ENCODE peak calls at places on chromosomes 2 and 18, in nine cellular contexts. H, D, S, L, N, M, W, Y and R are unnamed samples.

GRCh38 chr2:24339856-24340262 is 20.5 kb downstream of the ITSN2 start:
- DNase-seq in N (no peak), D (no peak), W (no peak), M (no peak), H (no peak), Y (no peak), S (no peak), L (no peak), R (no peak)

GRCh38 chr2:134392689-134393476 is 139.0 kb downstream of the MGAT5 start:
- DNase-seq in M (no peak), D (no peak), H (no peak), S (no peak), Y (no peak), N (peak), W (no peak), L (no peak), R (no peak)

GRCh38 chr2:216216951-216217903 is 108.1 kb downstream of the XRCC5 start:
- DNase-seq in H (no peak), L (peak), N (no peak), W (no peak), Y (peak), M (no peak), S (no peak), D (no peak), R (no peak)

GRCh38 chr2:22153974-22154373 is 1030.2 kb downstream of the TDRD15 start:
- DNase-seq in D (no peak), W (no peak), H (no peak), S (no peak), M (no peak), N (no peak), L (no peak), Y (no peak), R (no peak)

GRCh38 chr2:3743951-3744555 is 40.7 kb downstream of the DCDC2C start:
- DNase-seq in D (no peak), Y (no peak), L (no peak), H (no peak), S (no peak), W (no peak), M (no peak), N (no peak), R (no peak)

GRCh38 chr2:177525351-177525750 is 132.8 kb downstream of the AGPS start:
- DNase-seq in W (no peak), H (no peak), S (no peak), N (no peak), M (no peak), D (no peak), L (no peak), Y (no peak), R (no peak)

GRCh38 chr2:128692895-128693519 is 374.3 kb upstream of the HS6ST1 start:
- DNase-seq in H (no peak), W (no peak), M (no peak), D (no peak), S (no peak), Y (no peak), L (no peak), N (no peak), R (no peak)

GRCh38 chr2:181742908-181743722 is 62.8 kb upstream of the NEUROD1 start:
- DNase-seq in Y (no peak), N (peak), M (peak), H (peak), D (peak), S (peak), W (no peak), L (peak), R (no peak)

GRCh38 chr18:12121175-12122095 is 27.8 kb downstream of the ANKRD62 start:
- DNase-seq in L (no peak), W (no peak), S (no peak), H (peak), N (no peak), Y (no peak), D (no peak), M (peak), R (no peak)

GRCh38 chr2:217647925-217648324 is 354.9 kb downstream of the TNS1 start:
- DNase-seq in M (no peak), S (no peak), Y (no peak), D (no peak), L (no peak), N (no peak), W (no peak), H (no peak), R (no peak)

GRCh38 chr2:236179653-236180500 is 11.7 kb upstream of the GBX2 start:
- DNase-seq in H (no peak), Y (no peak), M (no peak), N (no peak), W (no peak), S (no peak), D (peak), L (peak), R (no peak)

GRCh38 chr2:130963849-130964793 is 127.4 kb downstream of the ARHGEF4 start:
- DNase-seq in W (peak), D (no peak), N (no peak), Y (no peak), L (no peak), S (peak), H (peak), M (peak), R (no peak)
- TF ChIP-seq CTCF in W (peak), D (no peak), N (no peak), Y (peak), L (no peak), S (peak), H (peak), M (peak), R (no peak)

GRCh38 chr2:101403745-101404144 is 16.4 kb upstream of the CREG2 start:
- DNase-seq in M (no peak), H (no peak), Y (no peak), S (no peak), L (no peak), D (no peak), W (no peak), N (no peak), R (no peak)

GRCh38 chr2:101400516-101401315 is 13.4 kb upstream of the CREG2 start:
- DNase-seq in S (no peak), N (no peak), M (no peak), D (no peak), H (no peak), Y (no peak), L (no peak), W (no peak), R (no peak)

GRCh38 chr2:101402637-101403036 is 15.3 kb upstream of the CREG2 start:
- DNase-seq in L (no peak), D (no peak), M (no peak), Y (no peak), S (no peak), H (no peak), W (no peak), N (no peak), R (no peak)

GRCh38 chr2:101401316-101401660 is 14.0 kb upstream of the CREG2 start:
- DNase-seq in D (peak), W (no peak), Y (no peak), N (no peak), H (no peak), M (no peak), S (no peak), L (no peak), R (no peak)

DNA sequence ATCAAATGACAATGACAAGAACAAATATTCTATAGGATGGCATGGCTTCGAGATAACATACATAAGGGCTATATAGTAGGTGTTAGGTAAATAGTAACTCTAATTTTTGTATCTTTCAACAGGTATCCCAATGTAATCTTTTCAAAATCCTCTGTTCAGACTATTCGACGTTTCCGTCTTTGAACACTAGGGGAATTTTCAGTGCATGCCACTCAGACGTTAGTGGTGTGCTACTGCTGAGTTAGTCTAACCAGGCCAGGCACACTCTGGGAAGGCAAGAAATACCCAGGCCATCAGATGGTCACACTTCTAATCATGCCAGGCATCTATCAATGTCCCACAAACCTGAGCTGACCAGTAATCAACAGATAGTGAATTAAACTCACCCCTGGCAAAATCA is 14.6 kb upstream of the CREG2 start:
- DNase-seq in Y (no peak), S (no peak), M (no peak), H (no peak), N (no peak), L (no peak), W (no peak), D (no peak), R (no peak)
- TF ChIP-seq CTCF in Y (no peak), S (no peak), M (peak), H (no peak), N (no peak), L (no peak), W (no peak), D (no peak), R (no peak)

DNA sequence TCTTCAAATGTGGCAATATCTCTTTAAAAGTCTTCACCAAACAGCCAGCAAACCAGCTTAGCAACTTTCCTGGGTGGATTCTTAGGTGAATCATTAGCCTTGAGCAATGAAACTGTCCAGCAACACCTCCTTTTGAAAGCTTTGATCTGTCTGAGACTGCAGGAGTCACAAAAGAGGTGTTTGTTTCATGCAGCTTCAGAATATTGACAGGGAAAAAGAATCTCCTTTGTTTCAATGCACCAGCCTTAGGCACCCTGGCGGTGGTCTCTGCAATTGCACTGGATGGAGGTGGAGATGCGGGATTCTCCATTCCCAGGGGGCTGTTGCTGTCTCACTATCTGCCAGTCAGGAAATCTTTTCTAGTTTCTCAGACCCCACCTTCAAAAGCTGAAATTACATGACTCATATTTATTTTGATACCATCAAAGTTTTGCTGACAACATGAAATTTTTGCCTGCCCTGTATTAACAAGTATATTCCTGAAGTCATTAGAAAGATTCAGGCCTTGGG is 76.0 kb upstream of the DSG1 start:
- DNase-seq in M (peak), Y (no peak), H (peak), S (no peak), N (no peak), W (no peak), L (peak), D (no peak), R (no peak)
- TF ChIP-seq CTCF in M (peak), Y (no peak), H (peak), S (no peak), N (no peak), W (peak), L (peak), D (no peak), R (no peak)

GRCh38 chr2:83827618-83828017 is 631.5 kb downstream of the SUCLG1 start:
- DNase-seq in S (no peak), W (no peak), N (no peak), M (no peak), H (no peak), D (no peak), L (no peak), Y (no peak), R (no peak)
- TF ChIP-seq CTCF in S (no peak), W (no peak), N (no peak), M (peak), H (peak), D (no peak), L (no peak), Y (no peak), R (no peak)

DNA sequence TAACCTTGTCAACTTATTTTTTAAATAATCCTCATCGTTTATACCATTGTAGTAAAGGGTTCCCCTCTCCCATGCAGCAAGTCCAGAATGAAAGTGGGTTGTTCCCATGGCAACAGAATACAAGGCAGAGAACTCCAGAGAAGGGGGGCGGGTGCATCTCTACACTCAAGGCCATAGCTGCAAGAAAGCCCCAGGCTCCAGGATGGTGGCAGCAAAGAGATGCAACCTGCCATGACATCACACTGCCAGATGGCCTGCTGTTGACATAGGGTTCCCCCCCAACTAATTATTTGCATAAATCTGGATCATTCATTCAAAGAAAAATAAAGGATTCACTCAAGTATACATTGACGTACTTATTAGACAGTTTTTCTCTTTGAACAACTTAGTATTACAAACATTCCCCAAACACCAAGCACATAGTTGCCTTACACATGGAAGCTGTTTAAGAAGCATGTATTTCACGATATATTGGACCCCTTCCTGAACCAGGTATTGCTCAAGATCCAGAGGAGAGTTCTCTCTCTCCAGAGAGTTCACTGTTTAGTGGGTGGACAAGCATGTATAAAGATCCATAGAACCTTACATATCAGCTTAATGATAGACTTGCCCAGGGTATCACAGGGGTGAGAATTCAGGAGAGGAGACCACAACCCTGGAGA is 87.4 kb upstream of the KLF7 start:
- DNase-seq in D (no peak), W (no peak), Y (no peak), N (no peak), L (no peak), H (no peak), M (peak), S (no peak), R (no peak)
- TF ChIP-seq CTCF in D (no peak), W (no peak), Y (no peak), N (no peak), L (no peak), H (no peak), M (no peak), S (no peak), R (no peak)

GRCh38 chr2:25983735-25984134 is 1.4 kb upstream of the KIF3C start:
- DNase-seq in N (no peak), Y (no peak), H (no peak), L (no peak), D (no peak), W (no peak), S (no peak), M (no peak), R (no peak)
- TF ChIP-seq CTCF in N (no peak), Y (no peak), H (no peak), L (no peak), D (no peak), W (no peak), S (no peak), M (no peak), R (no peak)

GRCh38 chr2:58484629-58485028 is 243.5 kb upstream of the FANCL start:
- DNase-seq in N (no peak), M (no peak), Y (no peak), D (no peak), L (no peak), S (no peak), W (no peak), H (no peak), R (no peak)
- TF ChIP-seq CTCF in N (no peak), M (no peak), Y (no peak), D (no peak), L (no peak), S (no peak), W (no peak), H (no peak), R (no peak)

GRCh38 chr2:39203382-39203781 is 40.4 kb downstream of the CDKL4 start:
- DNase-seq in D (no peak), Y (no peak), N (no peak), M (no peak), H (no peak), S (no peak), L (no peak), W (no peak), R (no peak)
- TF ChIP-seq CTCF in D (no peak), Y (no peak), N (no peak), M (no peak), H (no peak), S (no peak), L (no peak), W (no peak), R (no peak)